ENCODE peak calls at places on chromosome 19, in seven cellular contexts. One of them, this sample, is unnamed.

GRCh38 chr19:12937243-12938053 is 961 bp upstream of the CALR start:
- DNase-seq in heart left ventricle: peak
- DNase-seq in PC-3: peak
- DNase-seq in Peyer's patch: peak
- DNase-seq in AG09309: no peak
- DNase-seq in tibial artery: no peak
- DNase-seq in neural progenitor cell: peak
- DNase-seq in this sample: peak

GRCh38 chr19:10005632-10006334 is 4.5 kb downstream of the COL5A3 start:
- DNase-seq in PC-3: no peak
- DNase-seq in AG09309: no peak
- DNase-seq in heart left ventricle: no peak
- DNase-seq in neural progenitor cell: no peak
- DNase-seq in Peyer's patch: no peak
- DNase-seq in tibial artery: no peak
- DNase-seq in this sample: no peak

GRCh38 chr19:51346742-51347141 is 4.8 kb upstream of the VSIG10L start:
- DNase-seq in neural progenitor cell: no peak
- DNase-seq in PC-3: no peak
- DNase-seq in tibial artery: no peak
- DNase-seq in Peyer's patch: no peak
- DNase-seq in heart left ventricle: no peak
- DNase-seq in AG09309: no peak
- DNase-seq in this sample: no peak

GRCh38 chr19:6587998-6588507 is 2.9 kb downstream of the CD70 start:
- DNase-seq in heart left ventricle: no peak
- DNase-seq in neural progenitor cell: peak
- DNase-seq in tibial artery: no peak
- DNase-seq in AG09309: no peak
- DNase-seq in PC-3: no peak
- DNase-seq in Peyer's patch: no peak
- DNase-seq in this sample: no peak

GRCh38 chr19:52748336-52748950 is 13.6 kb upstream of the ZNF611 start:
- DNase-seq in heart left ventricle: no peak
- DNase-seq in Peyer's patch: no peak
- DNase-seq in neural progenitor cell: peak
- DNase-seq in PC-3: peak
- DNase-seq in AG09309: no peak
- DNase-seq in tibial artery: no peak
- DNase-seq in this sample: peak

GRCh38 chr19:41601771-41602170 is 25.1 kb downstream of the CEACAM4 start:
- DNase-seq in PC-3: no peak
- DNase-seq in neural progenitor cell: no peak
- DNase-seq in heart left ventricle: no peak
- DNase-seq in AG09309: no peak
- DNase-seq in tibial artery: peak
- DNase-seq in Peyer's patch: no peak
- DNase-seq in this sample: no peak

GRCh38 chr19:6524326-6524725 is 6.5 kb upstream of the TNFSF9 start:
- DNase-seq in Peyer's patch: no peak
- DNase-seq in AG09309: no peak
- DNase-seq in PC-3: no peak
- DNase-seq in heart left ventricle: no peak
- DNase-seq in neural progenitor cell: no peak
- DNase-seq in tibial artery: no peak
- DNase-seq in this sample: no peak

GRCh38 chr19:45643927-45644771 is 5.0 kb upstream of the EML2 start:
- DNase-seq in neural progenitor cell: no peak
- DNase-seq in Peyer's patch: no peak
- DNase-seq in AG09309: no peak
- DNase-seq in PC-3: no peak
- DNase-seq in tibial artery: no peak
- DNase-seq in heart left ventricle: no peak
- DNase-seq in this sample: no peak

GRCh38 chr19:19606021-19606420 is 12.5 kb downstream of the PBX4 start:
- DNase-seq in tibial artery: no peak
- DNase-seq in Peyer's patch: no peak
- DNase-seq in heart left ventricle: no peak
- DNase-seq in neural progenitor cell: no peak
- DNase-seq in PC-3: peak
- DNase-seq in AG09309: no peak
- DNase-seq in this sample: no peak

GRCh38 chr19:47699360-47699917 is 13.8 kb upstream of the EHD2 start:
- DNase-seq in heart left ventricle: no peak
- DNase-seq in neural progenitor cell: peak
- DNase-seq in AG09309: no peak
- DNase-seq in PC-3: peak
- DNase-seq in tibial artery: peak
- DNase-seq in Peyer's patch: peak
- DNase-seq in this sample: peak
- TF ChIP-seq CTCF in heart left ventricle: peak
- TF ChIP-seq CTCF in neural progenitor cell: peak
- TF ChIP-seq CTCF in AG09309: peak
- TF ChIP-seq CTCF in PC-3: peak
- TF ChIP-seq CTCF in tibial artery: peak
- TF ChIP-seq CTCF in Peyer's patch: peak
- TF ChIP-seq CTCF in this sample: peak

GRCh38 chr19:31357315-31357673 is 8.1 kb upstream of the TSHZ3 start:
- DNase-seq in PC-3: no peak
- DNase-seq in neural progenitor cell: no peak
- DNase-seq in AG09309: no peak
- DNase-seq in tibial artery: no peak
- DNase-seq in heart left ventricle: no peak
- DNase-seq in Peyer's patch: no peak
- DNase-seq in this sample: no peak
- TF ChIP-seq CTCF in PC-3: no peak
- TF ChIP-seq CTCF in neural progenitor cell: no peak
- TF ChIP-seq CTCF in AG09309: no peak
- TF ChIP-seq CTCF in tibial artery: no peak
- TF ChIP-seq CTCF in heart left ventricle: no peak
- TF ChIP-seq CTCF in Peyer's patch: no peak
- TF ChIP-seq CTCF in this sample: no peak

GRCh38 chr19:16891696-16892382 is 3.0 kb downstream of the F2RL3 start:
- DNase-seq in heart left ventricle: no peak
- DNase-seq in AG09309: no peak
- DNase-seq in PC-3: no peak
- DNase-seq in neural progenitor cell: no peak
- DNase-seq in tibial artery: no peak
- DNase-seq in Peyer's patch: no peak
- DNase-seq in this sample: no peak

GRCh38 chr19:16888629-16889371 is at the start of gene F2RL3:
- DNase-seq in Peyer's patch: peak
- DNase-seq in tibial artery: peak
- DNase-seq in PC-3: no peak
- DNase-seq in heart left ventricle: peak
- DNase-seq in neural progenitor cell: no peak
- DNase-seq in AG09309: no peak
- DNase-seq in this sample: peak

GRCh38 chr19:16889429-16889882 is 657 bp downstream of the F2RL3 start:
- DNase-seq in neural progenitor cell: no peak
- DNase-seq in Peyer's patch: no peak
- DNase-seq in PC-3: peak
- DNase-seq in heart left ventricle: peak
- DNase-seq in tibial artery: no peak
- DNase-seq in AG09309: no peak
- DNase-seq in this sample: no peak

GRCh38 chr19:16890461-16891184 is 1.8 kb downstream of the F2RL3 start:
- DNase-seq in Peyer's patch: no peak
- DNase-seq in tibial artery: no peak
- DNase-seq in heart left ventricle: no peak
- DNase-seq in PC-3: no peak
- DNase-seq in AG09309: no peak
- DNase-seq in neural progenitor cell: no peak
- DNase-seq in this sample: no peak

GRCh38 chr19:16889883-16890460 is 1.2 kb downstream of the F2RL3 start:
- DNase-seq in heart left ventricle: no peak
- DNase-seq in tibial artery: no peak
- DNase-seq in AG09309: no peak
- DNase-seq in Peyer's patch: no peak
- DNase-seq in neural progenitor cell: no peak
- DNase-seq in PC-3: no peak
- DNase-seq in this sample: no peak
- TF ChIP-seq CTCF in heart left ventricle: no peak
- TF ChIP-seq CTCF in tibial artery: no peak
- TF ChIP-seq CTCF in AG09309: no peak
- TF ChIP-seq CTCF in Peyer's patch: no peak
- TF ChIP-seq CTCF in neural progenitor cell: no peak
- TF ChIP-seq CTCF in PC-3: no peak
- TF ChIP-seq CTCF in this sample: no peak

DNA sequence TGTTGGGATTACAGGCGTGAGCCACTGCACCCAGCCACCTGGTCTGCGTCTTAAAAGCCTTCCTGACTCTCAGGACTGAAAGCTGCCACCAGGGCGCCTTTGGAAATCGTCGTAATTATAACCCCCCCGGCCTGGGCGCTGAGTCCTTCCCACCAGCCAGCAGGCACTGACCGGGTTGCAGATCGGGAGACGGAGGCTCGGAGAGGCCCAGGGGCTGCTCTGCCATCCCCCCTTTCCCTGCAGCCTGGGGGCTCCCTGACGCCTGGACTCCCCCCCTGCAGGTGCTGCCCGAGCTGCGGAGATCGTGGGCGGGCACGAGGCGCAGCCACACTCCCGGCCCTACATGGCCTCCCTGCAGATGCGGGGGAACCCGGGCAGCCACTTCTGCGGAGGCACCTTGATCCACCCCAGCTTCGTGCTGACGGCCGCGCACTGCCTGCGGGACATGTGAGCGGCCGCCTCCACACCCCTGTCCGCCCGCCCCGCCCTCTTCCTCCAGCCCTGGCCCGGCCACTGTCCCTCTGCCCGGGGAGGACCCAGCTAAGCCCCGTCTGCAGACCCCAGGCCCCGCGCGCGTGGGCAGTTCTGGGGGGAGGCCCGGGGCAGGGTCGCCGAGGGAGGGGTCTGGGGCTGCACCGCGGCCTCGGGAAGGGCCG is 2.5 kb downstream of the PRTN3 start:
- DNase-seq in neural progenitor cell: peak
- DNase-seq in tibial artery: no peak
- DNase-seq in PC-3: peak
- DNase-seq in heart left ventricle: no peak
- DNase-seq in AG09309: no peak
- DNase-seq in Peyer's patch: no peak
- DNase-seq in this sample: peak
- TF ChIP-seq CTCF in neural progenitor cell: peak
- TF ChIP-seq CTCF in tibial artery: no peak
- TF ChIP-seq CTCF in PC-3: no peak
- TF ChIP-seq CTCF in heart left ventricle: no peak
- TF ChIP-seq CTCF in AG09309: no peak
- TF ChIP-seq CTCF in Peyer's patch: no peak
- TF ChIP-seq CTCF in this sample: no peak

GRCh38 chr19:16442386-16443276 is 29.1 kb downstream of the EPS15L1 start:
- DNase-seq in tibial artery: no peak
- DNase-seq in PC-3: no peak
- DNase-seq in Peyer's patch: no peak
- DNase-seq in AG09309: no peak
- DNase-seq in heart left ventricle: peak
- DNase-seq in neural progenitor cell: peak
- DNase-seq in this sample: no peak

GRCh38 chr19:16447015-16447384 is 24.8 kb downstream of the EPS15L1 start:
- DNase-seq in AG09309: peak
- DNase-seq in Peyer's patch: peak
- DNase-seq in heart left ventricle: peak
- DNase-seq in tibial artery: peak
- DNase-seq in neural progenitor cell: no peak
- DNase-seq in PC-3: no peak
- DNase-seq in this sample: no peak

GRCh38 chr19:16444273-16444597 is 27.5 kb downstream of the EPS15L1 start:
- DNase-seq in heart left ventricle: no peak
- DNase-seq in Peyer's patch: no peak
- DNase-seq in PC-3: no peak
- DNase-seq in neural progenitor cell: no peak
- DNase-seq in AG09309: no peak
- DNase-seq in tibial artery: no peak
- DNase-seq in this sample: no peak

GRCh38 chr19:16446108-16447014 is 25.4 kb downstream of the EPS15L1 start:
- DNase-seq in tibial artery: no peak
- DNase-seq in PC-3: no peak
- DNase-seq in neural progenitor cell: no peak
- DNase-seq in AG09309: no peak
- DNase-seq in Peyer's patch: peak
- DNase-seq in heart left ventricle: no peak
- DNase-seq in this sample: no peak

DNA sequence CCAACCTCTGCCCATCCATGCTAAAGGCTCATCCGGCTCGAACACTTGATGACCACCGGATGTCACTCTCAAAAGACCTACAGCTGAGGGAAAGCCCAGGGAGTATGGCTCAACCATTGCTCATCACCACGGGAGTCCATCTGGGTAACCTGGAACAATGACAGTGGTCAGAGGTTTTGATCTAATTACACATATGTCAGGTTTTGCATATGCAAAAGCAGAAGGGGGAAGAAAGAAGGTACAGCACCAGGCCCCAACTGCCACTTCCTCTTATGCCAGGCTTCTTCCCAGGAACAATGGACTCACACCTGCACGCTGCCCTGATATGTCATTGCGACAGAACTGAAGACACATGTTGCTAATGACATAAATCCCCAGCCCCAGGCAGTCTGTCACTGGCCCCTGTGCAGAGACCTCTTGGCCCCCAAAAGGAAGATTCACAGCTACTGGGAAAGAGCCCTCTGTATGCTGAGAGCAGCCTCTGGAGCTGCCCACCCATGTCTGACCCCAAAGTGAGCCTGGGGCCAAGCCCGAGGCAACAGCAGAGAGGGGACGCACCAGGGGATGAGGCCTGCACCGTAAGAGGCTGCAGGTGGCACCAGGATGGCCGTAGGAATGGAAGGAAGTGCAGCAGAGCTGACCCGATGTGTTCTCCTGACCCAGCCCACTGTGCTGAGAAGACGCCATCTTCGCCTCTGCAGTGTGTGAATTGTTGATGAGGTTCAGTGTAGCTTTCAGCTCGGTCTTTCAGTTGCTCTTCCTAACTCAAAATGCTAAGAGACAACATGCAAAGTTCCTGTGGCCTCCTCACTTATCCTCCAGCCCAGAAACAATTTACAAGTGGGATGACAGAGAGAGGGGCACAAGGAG is 26.3 kb downstream of the EPS15L1 start:
- DNase-seq in Peyer's patch: peak
- DNase-seq in neural progenitor cell: no peak
- DNase-seq in heart left ventricle: peak
- DNase-seq in AG09309: no peak
- DNase-seq in PC-3: peak
- DNase-seq in tibial artery: no peak
- DNase-seq in this sample: no peak
- TF ChIP-seq CTCF in Peyer's patch: no peak
- TF ChIP-seq CTCF in neural progenitor cell: no peak
- TF ChIP-seq CTCF in heart left ventricle: no peak
- TF ChIP-seq CTCF in AG09309: no peak
- TF ChIP-seq CTCF in PC-3: peak
- TF ChIP-seq CTCF in tibial artery: no peak
- TF ChIP-seq CTCF in this sample: no peak

DNA sequence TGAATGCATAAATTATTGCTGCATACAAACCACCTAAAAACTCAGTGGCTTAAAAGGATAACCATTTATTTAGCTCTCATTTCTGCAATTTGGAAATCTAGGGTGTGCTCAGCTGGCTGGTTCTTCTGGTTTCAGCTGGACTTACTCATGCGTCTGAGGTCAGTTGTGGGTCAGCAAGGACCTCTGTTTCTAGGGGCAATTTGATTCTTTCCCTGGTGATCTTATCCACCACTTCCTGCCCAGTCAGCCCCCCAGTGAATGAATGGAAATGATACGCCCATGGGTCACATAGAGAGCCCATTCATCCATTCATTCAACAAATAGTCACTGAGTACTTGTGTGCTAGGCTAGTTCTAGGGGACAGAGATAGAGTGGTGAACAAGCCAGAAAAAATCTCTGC is 9.9 kb downstream of the FXYD5 start:
- DNase-seq in tibial artery: no peak
- DNase-seq in Peyer's patch: no peak
- DNase-seq in neural progenitor cell: no peak
- DNase-seq in AG09309: no peak
- DNase-seq in heart left ventricle: no peak
- DNase-seq in PC-3: no peak
- DNase-seq in this sample: no peak
- TF ChIP-seq CTCF in tibial artery: no peak
- TF ChIP-seq CTCF in Peyer's patch: no peak
- TF ChIP-seq CTCF in neural progenitor cell: no peak
- TF ChIP-seq CTCF in AG09309: no peak
- TF ChIP-seq CTCF in heart left ventricle: no peak
- TF ChIP-seq CTCF in PC-3: no peak
- TF ChIP-seq CTCF in this sample: no peak

This sample was measured in endothelial cell.